ENCODE peak calls at places on chromosomes 7 and 10, in nine cellular contexts. One of them, this sample, is unnamed. For H3K4me1, the result is how much of the 10 kb centered on the place peaks cover.

GRCh38 chr7:51689547-51689946 is 372.9 kb upstream of the COBL start:
- DNase-seq in CD8-positive, alpha-beta T cell: no peak
- DNase-seq in CD4-positive, alpha-beta memory T cell: no peak
- DNase-seq in stomach: no peak
- DNase-seq in right cardiac atrium: no peak
- DNase-seq in heart right ventricle: no peak
- DNase-seq in Peyer's patch: no peak
- DNase-seq in CD8-positive, alpha-beta memory T cell: no peak
- DNase-seq in fibroblast of lung: no peak
- DNase-seq in this sample: no peak

GRCh38 chr7:117949232-117949631 is 76.0 kb upstream of the CTTNBP2 start:
- DNase-seq in right cardiac atrium: no peak
- DNase-seq in stomach: no peak
- DNase-seq in Peyer's patch: no peak
- DNase-seq in fibroblast of lung: peak
- DNase-seq in heart right ventricle: no peak
- DNase-seq in CD4-positive, alpha-beta memory T cell: no peak
- DNase-seq in CD8-positive, alpha-beta T cell: no peak
- DNase-seq in CD8-positive, alpha-beta memory T cell: no peak
- DNase-seq in this sample: no peak

GRCh38 chr10:117215079-117215478 is 17.8 kb downstream of the KCNK18 start:
- DNase-seq in stomach: no peak
- DNase-seq in right cardiac atrium: no peak
- DNase-seq in CD8-positive, alpha-beta T cell: no peak
- DNase-seq in Peyer's patch: no peak
- DNase-seq in heart right ventricle: no peak
- DNase-seq in CD8-positive, alpha-beta memory T cell: no peak
- DNase-seq in CD4-positive, alpha-beta memory T cell: no peak
- DNase-seq in fibroblast of lung: no peak
- DNase-seq in this sample: no peak

GRCh38 chr10:47402681-47403301 is 18.7 kb upstream of the ZNF488 start:
- DNase-seq in fibroblast of lung: peak
- DNase-seq in CD8-positive, alpha-beta memory T cell: no peak
- DNase-seq in CD4-positive, alpha-beta memory T cell: no peak
- DNase-seq in CD8-positive, alpha-beta T cell: no peak
- DNase-seq in Peyer's patch: peak
- DNase-seq in stomach: no peak
- DNase-seq in heart right ventricle: peak
- DNase-seq in right cardiac atrium: peak
- DNase-seq in this sample: peak

GRCh38 chr10:26556756-26557640 is 118.9 kb downstream of the APBB1IP start:
- DNase-seq in fibroblast of lung: peak
- DNase-seq in CD8-positive, alpha-beta T cell: peak
- DNase-seq in Peyer's patch: peak
- DNase-seq in CD4-positive, alpha-beta memory T cell: peak
- DNase-seq in stomach: no peak
- DNase-seq in CD8-positive, alpha-beta memory T cell: no peak
- DNase-seq in heart right ventricle: no peak
- DNase-seq in right cardiac atrium: no peak
- DNase-seq in this sample: no peak

GRCh38 chr10:49679480-49679893 is at the start of gene C10orf53:
- DNase-seq in stomach: no peak
- DNase-seq in CD8-positive, alpha-beta memory T cell: no peak
- DNase-seq in Peyer's patch: no peak
- DNase-seq in heart right ventricle: peak
- DNase-seq in fibroblast of lung: peak
- DNase-seq in CD8-positive, alpha-beta T cell: no peak
- DNase-seq in CD4-positive, alpha-beta memory T cell: no peak
- DNase-seq in right cardiac atrium: no peak
- DNase-seq in this sample: peak

GRCh38 chr7:18019562-18019961 is 8.1 kb downstream of the PRPS1L1 start:
- DNase-seq in Peyer's patch: no peak
- DNase-seq in CD8-positive, alpha-beta memory T cell: no peak
- DNase-seq in right cardiac atrium: no peak
- DNase-seq in heart right ventricle: no peak
- DNase-seq in fibroblast of lung: peak
- DNase-seq in stomach: no peak
- DNase-seq in CD8-positive, alpha-beta T cell: no peak
- DNase-seq in CD4-positive, alpha-beta memory T cell: no peak
- DNase-seq in this sample: no peak

GRCh38 chr10:17028843-17029580 is 100.6 kb downstream of the CUBN start:
- DNase-seq in CD8-positive, alpha-beta T cell: no peak
- DNase-seq in CD8-positive, alpha-beta memory T cell: no peak
- DNase-seq in CD4-positive, alpha-beta memory T cell: no peak
- DNase-seq in Peyer's patch: no peak
- DNase-seq in heart right ventricle: no peak
- DNase-seq in fibroblast of lung: no peak
- DNase-seq in stomach: no peak
- DNase-seq in right cardiac atrium: no peak
- DNase-seq in this sample: no peak

GRCh38 chr10:68861253-68861652 is 33.9 kb downstream of the STOX1 start:
- DNase-seq in CD8-positive, alpha-beta T cell: no peak
- DNase-seq in Peyer's patch: no peak
- DNase-seq in fibroblast of lung: peak
- DNase-seq in CD8-positive, alpha-beta memory T cell: no peak
- DNase-seq in CD4-positive, alpha-beta memory T cell: no peak
- DNase-seq in stomach: no peak
- DNase-seq in right cardiac atrium: no peak
- DNase-seq in heart right ventricle: no peak
- DNase-seq in this sample: no peak

GRCh38 chr7:67854236-67854635 is 857.6 kb downstream of the TYW1 start:
- DNase-seq in CD8-positive, alpha-beta T cell: no peak
- DNase-seq in CD8-positive, alpha-beta memory T cell: no peak
- DNase-seq in fibroblast of lung: no peak
- DNase-seq in stomach: no peak
- DNase-seq in heart right ventricle: no peak
- DNase-seq in Peyer's patch: no peak
- DNase-seq in right cardiac atrium: no peak
- DNase-seq in CD4-positive, alpha-beta memory T cell: no peak
- DNase-seq in this sample: no peak

GRCh38 chr7:94656925-94657731 is 1.2 kb upstream of the SGCE start:
- DNase-seq in fibroblast of lung: peak
- DNase-seq in CD8-positive, alpha-beta T cell: peak
- DNase-seq in Peyer's patch: peak
- DNase-seq in right cardiac atrium: peak
- DNase-seq in CD4-positive, alpha-beta memory T cell: peak
- DNase-seq in stomach: no peak
- DNase-seq in heart right ventricle: no peak
- DNase-seq in CD8-positive, alpha-beta memory T cell: no peak
- DNase-seq in this sample: peak

GRCh38 chr10:65571011-65571570 is 1354.7 kb upstream of the LRRTM3 start:
- DNase-seq in CD8-positive, alpha-beta T cell: no peak
- DNase-seq in fibroblast of lung: peak
- DNase-seq in stomach: no peak
- DNase-seq in CD4-positive, alpha-beta memory T cell: no peak
- DNase-seq in CD8-positive, alpha-beta memory T cell: no peak
- DNase-seq in heart right ventricle: no peak
- DNase-seq in right cardiac atrium: no peak
- DNase-seq in Peyer's patch: no peak
- DNase-seq in this sample: no peak

GRCh38 chr7:106216517-106217088 is 68.2 kb downstream of the NAMPT start:
- DNase-seq in fibroblast of lung: peak
- DNase-seq in CD8-positive, alpha-beta T cell: no peak
- DNase-seq in heart right ventricle: peak
- DNase-seq in right cardiac atrium: no peak
- DNase-seq in CD4-positive, alpha-beta memory T cell: no peak
- DNase-seq in CD8-positive, alpha-beta memory T cell: no peak
- DNase-seq in stomach: peak
- DNase-seq in Peyer's patch: peak
- DNase-seq in this sample: peak

GRCh38 chr7:36157506-36158320 is 4.7 kb downstream of the EEPD1 start:
- DNase-seq in CD4-positive, alpha-beta memory T cell: no peak
- DNase-seq in CD8-positive, alpha-beta memory T cell: no peak
- DNase-seq in fibroblast of lung: no peak
- DNase-seq in Peyer's patch: peak
- DNase-seq in right cardiac atrium: no peak
- DNase-seq in CD8-positive, alpha-beta T cell: no peak
- DNase-seq in stomach: no peak
- DNase-seq in heart right ventricle: no peak
- DNase-seq in this sample: no peak
- H3K4me1 ChIP-seq in CD4-positive, alpha-beta memory T cell: under half
- H3K4me1 ChIP-seq in CD8-positive, alpha-beta memory T cell: under half
- H3K4me1 ChIP-seq in fibroblast of lung: under half
- H3K4me1 ChIP-seq in Peyer's patch: under half
- H3K4me1 ChIP-seq in right cardiac atrium: under half
- H3K4me1 ChIP-seq in CD8-positive, alpha-beta T cell: under half
- H3K4me1 ChIP-seq in stomach: half or more
- H3K4me1 ChIP-seq in heart right ventricle: half or more
- H3K4me1 ChIP-seq in this sample: under half

DNA sequence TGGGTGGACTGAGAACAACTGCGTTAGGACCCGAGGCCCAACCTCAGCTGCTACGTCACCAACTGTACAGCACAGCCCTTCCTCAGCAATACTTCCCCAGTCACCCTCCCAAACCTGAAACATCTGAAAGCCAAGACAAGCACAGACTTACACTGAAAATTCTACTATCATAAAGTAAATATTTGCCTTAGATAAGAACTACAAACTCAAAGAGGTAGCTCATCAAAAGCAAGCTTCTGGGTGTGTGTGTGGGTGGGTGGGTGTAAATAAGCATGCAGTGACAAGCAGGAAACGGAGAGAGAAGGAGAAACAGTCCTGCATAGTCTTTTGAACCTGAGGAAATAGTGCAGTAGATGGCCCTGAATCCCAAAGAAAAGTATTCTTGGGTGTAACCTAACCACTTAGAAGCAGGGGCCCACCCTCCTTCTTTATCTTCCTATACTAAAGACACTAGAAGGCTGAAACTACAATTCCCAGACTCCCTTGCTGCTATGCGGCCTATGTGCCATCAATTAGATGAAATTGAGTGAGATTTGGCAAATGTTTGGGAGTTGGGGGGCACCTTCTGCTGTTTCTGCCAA is 18.7 kb downstream of the SLC25A13 start:
- DNase-seq in CD8-positive, alpha-beta memory T cell: no peak
- DNase-seq in right cardiac atrium: no peak
- DNase-seq in Peyer's patch: no peak
- DNase-seq in fibroblast of lung: no peak
- DNase-seq in CD4-positive, alpha-beta memory T cell: no peak
- DNase-seq in stomach: peak
- DNase-seq in heart right ventricle: no peak
- DNase-seq in CD8-positive, alpha-beta T cell: no peak
- DNase-seq in this sample: no peak
- H3K4me3 ChIP-seq in CD8-positive, alpha-beta memory T cell: no peak
- H3K4me3 ChIP-seq in right cardiac atrium: no peak
- H3K4me3 ChIP-seq in Peyer's patch: no peak
- H3K4me3 ChIP-seq in fibroblast of lung: no peak
- H3K4me3 ChIP-seq in CD4-positive, alpha-beta memory T cell: no peak
- H3K4me3 ChIP-seq in stomach: no peak
- H3K4me3 ChIP-seq in heart right ventricle: no peak
- H3K4me3 ChIP-seq in CD8-positive, alpha-beta T cell: no peak
- H3K4me3 ChIP-seq in this sample: no peak

GRCh38 chr7:1087952-1088920 is at the start of gene GPER1:
- DNase-seq in CD8-positive, alpha-beta memory T cell: no peak
- DNase-seq in CD8-positive, alpha-beta T cell: no peak
- DNase-seq in stomach: peak
- DNase-seq in Peyer's patch: peak
- DNase-seq in heart right ventricle: peak
- DNase-seq in right cardiac atrium: peak
- DNase-seq in CD4-positive, alpha-beta memory T cell: no peak
- DNase-seq in fibroblast of lung: peak
- DNase-seq in this sample: peak
- H3K4me1 ChIP-seq in CD8-positive, alpha-beta memory T cell: under half
- H3K4me1 ChIP-seq in CD8-positive, alpha-beta T cell: under half
- H3K4me1 ChIP-seq in stomach: under half
- H3K4me1 ChIP-seq in Peyer's patch: under half
- H3K4me1 ChIP-seq in heart right ventricle: under half
- H3K4me1 ChIP-seq in right cardiac atrium: under half
- H3K4me1 ChIP-seq in CD4-positive, alpha-beta memory T cell: under half
- H3K4me1 ChIP-seq in fibroblast of lung: under half
- H3K4me1 ChIP-seq in this sample: under half

GRCh38 chr10:18282094-18282493 is 141.9 kb downstream of the CACNB2 start:
- DNase-seq in CD8-positive, alpha-beta memory T cell: no peak
- DNase-seq in fibroblast of lung: no peak
- DNase-seq in heart right ventricle: no peak
- DNase-seq in stomach: no peak
- DNase-seq in right cardiac atrium: no peak
- DNase-seq in Peyer's patch: no peak
- DNase-seq in CD8-positive, alpha-beta T cell: no peak
- DNase-seq in CD4-positive, alpha-beta memory T cell: no peak
- DNase-seq in this sample: no peak

GRCh38 chr10:18279202-18279601 is 139.0 kb downstream of the CACNB2 start:
- DNase-seq in CD8-positive, alpha-beta memory T cell: no peak
- DNase-seq in Peyer's patch: no peak
- DNase-seq in stomach: no peak
- DNase-seq in right cardiac atrium: no peak
- DNase-seq in heart right ventricle: no peak
- DNase-seq in fibroblast of lung: peak
- DNase-seq in CD8-positive, alpha-beta T cell: no peak
- DNase-seq in CD4-positive, alpha-beta memory T cell: no peak
- DNase-seq in this sample: no peak
- H3K4me3 ChIP-seq in CD8-positive, alpha-beta memory T cell: no peak
- H3K4me3 ChIP-seq in Peyer's patch: no peak
- H3K4me3 ChIP-seq in stomach: no peak
- H3K4me3 ChIP-seq in right cardiac atrium: no peak
- H3K4me3 ChIP-seq in heart right ventricle: no peak
- H3K4me3 ChIP-seq in fibroblast of lung: no peak
- H3K4me3 ChIP-seq in CD8-positive, alpha-beta T cell: no peak
- H3K4me3 ChIP-seq in CD4-positive, alpha-beta memory T cell: no peak
- H3K4me3 ChIP-seq in this sample: no peak

DNA sequence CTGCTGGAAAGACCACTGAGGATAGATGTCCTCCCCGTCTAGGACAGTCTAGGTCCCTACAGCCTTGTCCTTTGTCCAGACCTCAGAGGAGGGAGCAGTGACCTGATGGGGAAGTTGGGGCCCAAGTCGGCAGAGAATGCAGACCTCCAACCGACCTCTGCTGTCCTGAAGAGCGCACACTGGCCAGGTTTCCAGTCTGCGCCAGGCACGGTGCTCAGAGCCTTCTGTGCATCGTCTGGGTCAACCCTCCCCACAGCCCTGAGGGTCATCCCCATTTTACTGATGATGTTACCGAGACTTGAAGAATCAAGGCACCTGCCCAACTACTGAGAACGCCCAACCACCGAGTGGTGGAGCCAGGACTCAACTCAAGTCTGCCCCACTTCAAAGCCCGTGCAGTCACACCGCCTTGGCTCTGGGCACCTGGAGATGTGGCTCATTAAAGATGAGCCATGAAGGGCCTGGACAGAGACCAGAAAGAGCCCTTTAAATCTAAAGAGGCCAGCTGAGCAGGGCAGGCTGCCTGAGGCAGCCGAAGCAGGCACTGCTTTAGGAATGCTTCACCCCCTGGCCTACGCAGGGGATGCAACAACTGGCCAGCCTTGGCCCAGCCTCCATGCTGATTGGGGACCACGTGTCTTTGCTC is 4.4 kb downstream of the ITPRIP start:
- DNase-seq in Peyer's patch: peak
- DNase-seq in heart right ventricle: no peak
- DNase-seq in CD8-positive, alpha-beta T cell: no peak
- DNase-seq in CD4-positive, alpha-beta memory T cell: no peak
- DNase-seq in CD8-positive, alpha-beta memory T cell: no peak
- DNase-seq in stomach: no peak
- DNase-seq in fibroblast of lung: peak
- DNase-seq in right cardiac atrium: no peak
- DNase-seq in this sample: no peak
- H3K4me1 ChIP-seq in Peyer's patch: under half
- H3K4me1 ChIP-seq in heart right ventricle: half or more
- H3K4me1 ChIP-seq in CD8-positive, alpha-beta T cell: half or more
- H3K4me1 ChIP-seq in CD4-positive, alpha-beta memory T cell: half or more
- H3K4me1 ChIP-seq in CD8-positive, alpha-beta memory T cell: half or more
- H3K4me1 ChIP-seq in stomach: half or more
- H3K4me1 ChIP-seq in fibroblast of lung: half or more
- H3K4me1 ChIP-seq in right cardiac atrium: half or more
- H3K4me1 ChIP-seq in this sample: under half